ENCODE peak calls at places on chromosome 22, in six cellular contexts. One of them, this sample, is unnamed.

GRCh38 chr22:49587987-49588386 is 239.7 kb downstream of the BRD1 start:
- DNase-seq in CD4-positive, alpha-beta T cell: no peak
- DNase-seq in non-pigmented ciliary epithelial cell: no peak
- DNase-seq in H7: no peak
- DNase-seq in AG10803: no peak
- DNase-seq in A673: no peak
- DNase-seq in this sample: no peak

GRCh38 chr22:47282366-47282765 is 519.9 kb downstream of the TBC1D22A start:
- DNase-seq in CD4-positive, alpha-beta T cell: no peak
- DNase-seq in non-pigmented ciliary epithelial cell: no peak
- DNase-seq in H7: no peak
- DNase-seq in AG10803: no peak
- DNase-seq in A673: no peak
- DNase-seq in this sample: no peak

GRCh38 chr22:49197500-49197899 is 630.2 kb downstream of the BRD1 start:
- DNase-seq in CD4-positive, alpha-beta T cell: no peak
- DNase-seq in non-pigmented ciliary epithelial cell: no peak
- DNase-seq in H7: peak; percentile 84
- DNase-seq in AG10803: no peak
- DNase-seq in A673: peak; percentile 27
- DNase-seq in this sample: no peak

GRCh38 chr22:34877506-34877905 is 188.5 kb upstream of the ISX start:
- DNase-seq in CD4-positive, alpha-beta T cell: no peak
- DNase-seq in non-pigmented ciliary epithelial cell: no peak
- DNase-seq in H7: no peak
- DNase-seq in AG10803: peak; percentile 65
- DNase-seq in A673: no peak
- DNase-seq in this sample: no peak

GRCh38 chr22:49448546-49448945 is 379.1 kb downstream of the BRD1 start:
- DNase-seq in CD4-positive, alpha-beta T cell: no peak
- DNase-seq in non-pigmented ciliary epithelial cell: no peak
- DNase-seq in H7: peak; percentile 35
- DNase-seq in AG10803: no peak
- DNase-seq in A673: no peak
- DNase-seq in this sample: no peak

GRCh38 chr22:44393066-44393465 is 80.3 kb upstream of the SHISAL1 start:
- DNase-seq in CD4-positive, alpha-beta T cell: no peak
- DNase-seq in non-pigmented ciliary epithelial cell: no peak
- DNase-seq in H7: peak; percentile 46
- DNase-seq in AG10803: no peak
- DNase-seq in A673: no peak
- DNase-seq in this sample: no peak

GRCh38 chr22:23831261-23831660 is 7.5 kb downstream of the DERL3 start:
- DNase-seq in CD4-positive, alpha-beta T cell: no peak
- DNase-seq in non-pigmented ciliary epithelial cell: no peak
- DNase-seq in H7: no peak
- DNase-seq in AG10803: no peak
- DNase-seq in A673: no peak
- DNase-seq in this sample: no peak

GRCh38 chr22:19063581-19064353 is 58.4 kb downstream of the DGCR2 start:
- DNase-seq in CD4-positive, alpha-beta T cell: no peak
- DNase-seq in non-pigmented ciliary epithelial cell: no peak
- DNase-seq in H7: no peak
- DNase-seq in AG10803: no peak
- DNase-seq in A673: no peak
- DNase-seq in this sample: no peak

GRCh38 chr22:38125731-38126344 is 15.4 kb upstream of the BAIAP2L2 start:
- DNase-seq in CD4-positive, alpha-beta T cell: no peak
- DNase-seq in non-pigmented ciliary epithelial cell: no peak
- DNase-seq in H7: no peak
- DNase-seq in AG10803: no peak
- DNase-seq in A673: no peak
- DNase-seq in this sample: no peak

GRCh38 chr22:46071451-46072029 is 78.8 kb upstream of the PPARA start:
- DNase-seq in CD4-positive, alpha-beta T cell: peak; percentile 49
- DNase-seq in non-pigmented ciliary epithelial cell: peak; percentile 51
- DNase-seq in H7: peak; percentile 88
- DNase-seq in AG10803: peak; percentile 96
- DNase-seq in A673: peak; percentile 97
- DNase-seq in this sample: no peak

GRCh38 chr22:17430298-17430900 is 61.1 kb downstream of the CECR2 start:
- DNase-seq in CD4-positive, alpha-beta T cell: no peak
- DNase-seq in non-pigmented ciliary epithelial cell: no peak
- DNase-seq in H7: no peak
- DNase-seq in AG10803: no peak
- DNase-seq in A673: no peak
- DNase-seq in this sample: no peak

GRCh38 chr22:50010676-50011446 is 1.7 kb downstream of the IL17REL start:
- DNase-seq in CD4-positive, alpha-beta T cell: peak; percentile 32
- DNase-seq in non-pigmented ciliary epithelial cell: no peak
- DNase-seq in H7: peak; percentile 81
- DNase-seq in AG10803: no peak
- DNase-seq in A673: no peak
- DNase-seq in this sample: peak; percentile 82

GRCh38 chr22:29102300-29102699 is 29.5 kb downstream of the KREMEN1 start:
- DNase-seq in CD4-positive, alpha-beta T cell: no peak
- DNase-seq in non-pigmented ciliary epithelial cell: no peak
- DNase-seq in H7: no peak
- DNase-seq in AG10803: no peak
- DNase-seq in A673: peak; percentile 76
- DNase-seq in this sample: no peak

GRCh38 chr22:27780161-27780575 is 21.4 kb downstream of the MN1 start:
- DNase-seq in CD4-positive, alpha-beta T cell: no peak
- DNase-seq in non-pigmented ciliary epithelial cell: no peak
- DNase-seq in H7: peak; percentile 78
- DNase-seq in AG10803: peak; percentile 74
- DNase-seq in A673: peak; percentile 70
- DNase-seq in this sample: no peak

GRCh38 chr22:40472579-40472978 is 102.2 kb downstream of the SGSM3 start:
- DNase-seq in CD4-positive, alpha-beta T cell: no peak
- DNase-seq in non-pigmented ciliary epithelial cell: no peak
- DNase-seq in H7: no peak
- DNase-seq in AG10803: no peak
- DNase-seq in A673: no peak
- DNase-seq in this sample: no peak

GRCh38 chr22:46006379-46007002 is 29.5 kb upstream of the WNT7B start:
- DNase-seq in CD4-positive, alpha-beta T cell: peak; percentile 88
- DNase-seq in non-pigmented ciliary epithelial cell: no peak
- DNase-seq in H7: peak; percentile 98
- DNase-seq in AG10803: peak; percentile 94
- DNase-seq in A673: peak; percentile 80
- DNase-seq in this sample: peak; percentile 92

GRCh38 chr22:24540470-24540869 is 14.5 kb downstream of the GUCD1 start:
- DNase-seq in CD4-positive, alpha-beta T cell: no peak
- DNase-seq in non-pigmented ciliary epithelial cell: no peak
- DNase-seq in H7: no peak
- DNase-seq in AG10803: no peak
- DNase-seq in A673: no peak
- DNase-seq in this sample: no peak

GRCh38 chr22:45968751-45969413 is 8.1 kb downstream of the WNT7B start:
- DNase-seq in CD4-positive, alpha-beta T cell: no peak
- DNase-seq in non-pigmented ciliary epithelial cell: peak; percentile 35
- DNase-seq in H7: peak; percentile 66
- DNase-seq in AG10803: peak; percentile 67
- DNase-seq in A673: no peak
- DNase-seq in this sample: no peak

GRCh38 chr22:46219650-46220049 is 30.4 kb downstream of the CDPF1 start:
- DNase-seq in CD4-positive, alpha-beta T cell: no peak
- DNase-seq in non-pigmented ciliary epithelial cell: no peak
- DNase-seq in H7: no peak
- DNase-seq in AG10803: no peak
- DNase-seq in A673: no peak
- DNase-seq in this sample: no peak

GRCh38 chr22:37764622-37765021 is 43.1 kb upstream of the GCAT start:
- DNase-seq in CD4-positive, alpha-beta T cell: no peak
- DNase-seq in non-pigmented ciliary epithelial cell: no peak
- DNase-seq in H7: no peak
- DNase-seq in AG10803: no peak
- DNase-seq in A673: no peak
- DNase-seq in this sample: no peak

GRCh38 chr22:23696326-23696851 is 5.6 kb downstream of the RGL4 start:
- DNase-seq in CD4-positive, alpha-beta T cell: peak; percentile 73
- DNase-seq in non-pigmented ciliary epithelial cell: no peak
- DNase-seq in H7: peak; percentile 34
- DNase-seq in AG10803: peak; percentile 11
- DNase-seq in A673: no peak
- DNase-seq in this sample: peak; percentile 89

GRCh38 chr22:36327922-36328551 is 59.7 kb downstream of the MYH9 start:
- DNase-seq in CD4-positive, alpha-beta T cell: no peak
- DNase-seq in non-pigmented ciliary epithelial cell: no peak
- DNase-seq in H7: no peak
- DNase-seq in AG10803: peak; percentile 50
- DNase-seq in A673: no peak
- DNase-seq in this sample: no peak

GRCh38 chr22:43880743-43881055 is 11.1 kb downstream of the PNPLA5 start:
- DNase-seq in CD4-positive, alpha-beta T cell: no peak
- DNase-seq in non-pigmented ciliary epithelial cell: no peak
- DNase-seq in H7: no peak
- DNase-seq in AG10803: no peak
- DNase-seq in A673: no peak
- DNase-seq in this sample: no peak

GRCh38 chr22:43176090-43176489 is 10.8 kb downstream of the TTLL12 start:
- DNase-seq in CD4-positive, alpha-beta T cell: no peak
- DNase-seq in non-pigmented ciliary epithelial cell: no peak
- DNase-seq in H7: no peak
- DNase-seq in AG10803: no peak
- DNase-seq in A673: no peak
- DNase-seq in this sample: no peak

GRCh38 chr22:20738394-20739089 is 35.4 kb upstream of the SERPIND1 start:
- DNase-seq in CD4-positive, alpha-beta T cell: no peak
- DNase-seq in non-pigmented ciliary epithelial cell: no peak
- DNase-seq in H7: no peak
- DNase-seq in AG10803: no peak
- DNase-seq in A673: no peak
- DNase-seq in this sample: no peak

GRCh38 chr22:46195487-46196165 is 45.3 kb downstream of the PPARA start:
- DNase-seq in CD4-positive, alpha-beta T cell: no peak
- DNase-seq in non-pigmented ciliary epithelial cell: no peak
- DNase-seq in H7: no peak
- DNase-seq in AG10803: no peak
- DNase-seq in A673: no peak
- DNase-seq in this sample: no peak

GRCh38 chr22:26903030-26903856 is 245.9 kb downstream of the MIAT start:
- DNase-seq in CD4-positive, alpha-beta T cell: no peak
- DNase-seq in non-pigmented ciliary epithelial cell: no peak
- DNase-seq in H7: peak; percentile 81
- DNase-seq in AG10803: no peak
- DNase-seq in A673: peak; percentile 83
- DNase-seq in this sample: no peak

GRCh38 chr22:27317156-27317555 is 484.4 kb downstream of the MN1 start:
- DNase-seq in CD4-positive, alpha-beta T cell: no peak
- DNase-seq in non-pigmented ciliary epithelial cell: no peak
- DNase-seq in H7: no peak
- DNase-seq in AG10803: no peak
- DNase-seq in A673: peak; percentile 73
- DNase-seq in this sample: no peak

GRCh38 chr22:17770180-17771077 is 3.8 kb downstream of the BID start:
- DNase-seq in CD4-positive, alpha-beta T cell: no peak
- DNase-seq in non-pigmented ciliary epithelial cell: no peak
- DNase-seq in H7: no peak
- DNase-seq in AG10803: no peak
- DNase-seq in A673: no peak
- DNase-seq in this sample: no peak

GRCh38 chr22:44736581-44737413 is 15.6 kb upstream of the ARHGAP8 start:
- DNase-seq in CD4-positive, alpha-beta T cell: no peak
- DNase-seq in non-pigmented ciliary epithelial cell: no peak
- DNase-seq in H7: peak; percentile 64
- DNase-seq in AG10803: no peak
- DNase-seq in A673: no peak
- DNase-seq in this sample: no peak

GRCh38 chr22:36971726-36972125 is 47.5 kb downstream of the TST start:
- DNase-seq in CD4-positive, alpha-beta T cell: no peak
- DNase-seq in non-pigmented ciliary epithelial cell: no peak
- DNase-seq in H7: no peak
- DNase-seq in AG10803: no peak
- DNase-seq in A673: no peak
- DNase-seq in this sample: no peak

GRCh38 chr22:29727248-29727551 is 7.4 kb downstream of the CABP7 start:
- DNase-seq in CD4-positive, alpha-beta T cell: no peak
- DNase-seq in non-pigmented ciliary epithelial cell: no peak
- DNase-seq in H7: peak; percentile 97
- DNase-seq in AG10803: peak; percentile 21
- DNase-seq in A673: peak; percentile 56
- DNase-seq in this sample: peak; percentile 71

GRCh38 chr22:48205790-48206189 is 1443.3 kb downstream of the TBC1D22A start:
- DNase-seq in CD4-positive, alpha-beta T cell: no peak
- DNase-seq in non-pigmented ciliary epithelial cell: no peak
- DNase-seq in H7: no peak
- DNase-seq in AG10803: no peak
- DNase-seq in A673: no peak
- DNase-seq in this sample: no peak

GRCh38 chr22:42333544-42333943 is 63.1 kb upstream of the TCF20 start:
- DNase-seq in CD4-positive, alpha-beta T cell: no peak
- DNase-seq in non-pigmented ciliary epithelial cell: no peak
- DNase-seq in H7: no peak
- DNase-seq in AG10803: no peak
- DNase-seq in A673: no peak
- DNase-seq in this sample: no peak

GRCh38 chr22:29152045-29152380 is 53.7 kb upstream of the EMID1 start:
- DNase-seq in CD4-positive, alpha-beta T cell: no peak
- DNase-seq in non-pigmented ciliary epithelial cell: no peak
- DNase-seq in H7: peak; percentile 84
- DNase-seq in AG10803: no peak
- DNase-seq in A673: no peak
- DNase-seq in this sample: no peak

This sample was measured in GM10248.